ENCODE peak calls at places on chromosomes 4 and X, in five cellular contexts. E is A549, Z is HepG2, G is K562, B is GM12878. U is an unnamed sample.
A peak's percentile ranks its signal among the peaks of the same experiment; 100 is the strongest.

GRCh38 chr4:4524364-4524763 is 17.5 kb downstream of the STX18 start:
- DNase-seq in E (no peak), Z (no peak), G (no peak), B (peak; percentile 76), U (peak; percentile 18)

GRCh38 chrX:77597090-77597489 is 149.9 kb downstream of the FGF16 start:
- DNase-seq in E (peak; percentile 15), Z (no peak), G (peak; percentile 10), B (no peak), U (peak; percentile 1)

GRCh38 chrX:57900961-57901360 is 9.3 kb downstream of the ZXDA start:
- DNase-seq in E (no peak), Z (no peak), G (no peak), B (no peak), U (no peak)

GRCh38 chr4:122716825-122717448 is 15.6 kb upstream of the BBS12 start:
- DNase-seq in E (peak; percentile 70), Z (peak; percentile 50), G (peak; percentile 75), B (no peak), U (peak; percentile 60)

GRCh38 chr4:1488831-1489638 is 82.8 kb upstream of the NKX1-1 start:
- DNase-seq in E (no peak), Z (no peak), G (no peak), B (no peak), U (no peak)

GRCh38 chrX:141341341-141341740 is 99.0 kb upstream of the SPANXC start:
- DNase-seq in E (peak; percentile 13), Z (no peak), G (no peak), B (no peak), U (no peak)

GRCh38 chrX:123822965-123823364 is 36.9 kb upstream of the XIAP start:
- DNase-seq in E (no peak), Z (peak; percentile 93), G (no peak), B (no peak), U (no peak)

GRCh38 chr4:101158136-101158485 is 189.2 kb downstream of the PPP3CA start:
- DNase-seq in E (no peak), Z (no peak), G (no peak), B (no peak), U (no peak)

GRCh38 chr4:25246680-25247611 is 13.1 kb downstream of the PI4K2B start:
- DNase-seq in E (no peak), Z (no peak), G (no peak), B (no peak), U (no peak)

DNA sequence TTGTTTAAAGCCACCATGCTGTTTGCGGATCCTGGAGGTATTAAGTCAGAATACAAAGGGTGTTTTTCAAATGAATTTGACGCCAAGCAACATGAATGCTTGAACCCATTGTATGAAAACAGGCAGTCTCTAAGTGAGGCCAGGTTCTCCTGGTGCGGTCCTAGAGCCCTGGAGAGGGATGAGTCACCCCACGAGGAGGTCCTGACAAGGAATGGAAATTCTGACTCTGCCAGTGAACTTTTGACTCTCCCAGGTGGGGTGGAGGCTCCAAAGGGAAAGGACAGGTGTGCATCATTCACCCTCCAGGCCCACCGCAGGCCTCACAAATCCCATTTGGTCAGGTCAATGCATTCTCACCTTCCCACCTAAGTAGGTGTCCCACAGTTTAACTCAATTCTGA is 1.5 kb downstream of the TRIM2 start:
- DNase-seq in E (no peak), Z (no peak), G (no peak), B (no peak), U (no peak)
- TF ChIP-seq POLR2A in E (no peak), Z (no peak), G (no peak), B (no peak), U (no peak)

DNA sequence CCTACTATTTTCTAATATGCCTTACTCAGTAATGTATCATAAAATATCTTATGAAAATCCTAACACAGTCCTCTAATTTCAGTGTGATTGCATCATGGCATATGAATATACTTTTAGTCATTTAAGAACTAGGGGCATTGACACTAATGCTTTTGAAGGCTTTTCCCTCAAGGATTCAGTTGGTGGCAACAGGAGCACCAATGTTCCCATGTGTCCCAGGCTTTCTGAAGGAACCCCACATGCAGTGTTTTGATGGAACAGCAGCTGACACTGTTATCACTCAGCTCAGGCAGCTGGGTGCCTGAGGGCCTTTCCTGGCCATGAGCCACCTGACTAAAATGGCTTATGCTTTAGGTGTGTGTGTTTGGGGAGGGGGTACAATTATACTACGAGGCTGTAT is 348.3 kb downstream of the ARHGAP24 start:
- DNase-seq in E (no peak), Z (no peak), G (no peak), B (no peak), U (no peak)
- TF ChIP-seq MYC in E (no peak), Z (no peak), G (no peak), B (no peak), U (no peak)

DNA sequence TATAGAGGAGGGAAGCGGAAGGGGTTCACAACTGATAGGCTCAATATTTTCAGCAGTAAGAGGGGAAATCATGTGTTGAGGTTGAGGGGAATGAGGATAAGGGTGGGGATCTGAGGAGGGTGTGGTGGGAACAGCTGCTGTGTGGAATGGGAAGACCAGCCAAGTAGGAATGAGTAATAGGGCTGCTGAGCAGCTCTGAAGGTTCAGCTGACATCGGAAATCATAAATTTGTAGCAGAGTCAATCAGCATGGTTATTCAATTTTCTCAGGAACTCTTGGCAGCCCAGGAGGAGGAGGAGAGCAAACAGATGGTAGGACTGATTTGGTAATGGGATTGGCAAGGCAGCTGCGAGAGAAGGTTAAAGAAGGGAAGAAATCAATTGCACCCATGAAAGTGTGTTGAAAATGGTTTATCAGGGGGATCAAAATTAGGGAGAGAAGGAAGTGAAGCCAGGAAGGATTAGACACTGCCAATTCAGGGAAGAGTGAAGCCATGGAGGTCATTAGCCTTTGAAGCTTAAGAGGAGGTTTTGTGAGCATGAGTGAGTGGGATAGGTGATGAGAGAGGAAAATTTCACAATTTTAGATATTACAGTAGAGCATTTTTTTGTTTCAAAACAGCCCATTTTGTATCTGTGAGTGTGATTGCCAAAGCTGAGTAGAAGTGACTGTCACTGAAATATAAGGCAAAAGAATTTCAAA is 82.6 kb downstream of the PCDH7 start:
- DNase-seq in E (no peak), Z (no peak), G (no peak), B (no peak), U (no peak)
- TF ChIP-seq POLR2A in E (no peak), Z (no peak), G (no peak), B (no peak), U (no peak)

GRCh38 chr4:48944659-48945290 is 38.2 kb upstream of the OCIAD2 start:
- DNase-seq in E (no peak), Z (peak; percentile 3), G (peak; percentile 38), B (no peak), U (peak; percentile 69)
- TF ChIP-seq MYC in E (no peak), Z (no peak), G (no peak), B (no peak), U (no peak)

DNA sequence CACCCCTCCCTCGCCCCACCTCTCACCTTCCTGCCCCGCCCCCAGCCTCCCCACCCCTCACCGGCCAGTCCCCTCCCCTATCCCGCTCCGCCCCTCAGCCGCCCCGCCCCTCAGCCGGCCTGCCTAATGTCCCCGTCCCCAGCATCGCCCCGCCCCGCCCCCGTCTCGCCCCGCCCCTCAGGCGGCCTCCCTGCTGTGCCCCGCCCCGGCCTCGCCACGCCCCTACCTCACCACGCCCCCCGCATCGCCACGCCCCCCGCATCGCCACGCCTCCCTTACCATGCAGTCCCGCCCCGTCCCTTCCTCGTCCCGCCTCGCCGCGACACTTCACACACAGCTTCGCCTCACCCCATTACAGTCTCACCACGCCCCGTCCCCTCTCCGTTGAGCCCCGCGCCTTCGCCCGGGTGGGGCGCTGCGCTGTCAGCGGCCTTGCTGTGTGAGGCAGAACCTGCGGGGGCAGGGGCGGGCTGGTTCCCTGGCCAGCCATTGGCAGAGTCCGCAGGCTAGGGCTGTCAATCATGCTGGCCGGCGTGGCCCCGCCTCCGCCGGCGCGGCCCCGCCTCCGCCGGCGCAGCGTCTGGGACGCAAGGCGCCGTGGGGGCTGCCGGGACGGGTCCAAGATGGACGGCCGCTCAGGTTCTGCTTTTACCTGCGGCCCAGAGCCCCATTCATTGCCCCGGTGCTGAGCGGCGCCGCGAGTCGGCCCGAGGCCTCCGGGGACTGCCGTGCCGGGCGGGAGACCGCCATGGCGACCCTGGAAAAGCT is at the start of the genes HTT and HTT-AS:
- DNase-seq in E (peak; percentile 72), Z (peak; percentile 86), G (peak; percentile 98), B (peak; percentile 68), U (peak; percentile 97)
- TF ChIP-seq POLR2A in E (peak; percentile 63), Z (no peak), G (peak; percentile 88), B (peak; percentile 86), U (peak; percentile 89)